ENCODE peak calls at places on chromosome 4, in four cellular contexts. D is HCT116, H is K562, I is HepG2. B is an unnamed sample.

GRCh38 chr4:10083331-10083769 is 33.2 kb downstream of the WDR1 start:
- DNase-seq in D (no peak), H (no peak), I (no peak), B (peak)

GRCh38 chr4:135917016-135917415 is 1615.3 kb downstream of the PCDH18 start:
- DNase-seq in D (no peak), H (no peak), I (no peak), B (no peak)

GRCh38 chr4:176792348-176793059 is at the start of gene VEGFC:
- DNase-seq in D (no peak), H (peak), I (peak), B (peak)

GRCh38 chr4:29276150-29276549 is 1444.0 kb upstream of the PCDH7 start:
- DNase-seq in D (no peak), H (no peak), I (no peak), B (no peak)

GRCh38 chr4:46515940-46516339 is 126.0 kb upstream of the GABRA2 start:
- DNase-seq in D (no peak), H (no peak), I (no peak), B (no peak)

GRCh38 chr4:78766026-78766425 is 10.1 kb upstream of the BMP2K start:
- DNase-seq in D (no peak), H (no peak), I (no peak), B (no peak)

GRCh38 chr4:67713531-67714247 is 12.7 kb upstream of the UBA6 start:
- DNase-seq in D (no peak), H (peak), I (no peak), B (no peak)

GRCh38 chr4:183607894-183608293 is 51.1 kb downstream of the RWDD4 start:
- DNase-seq in D (no peak), H (no peak), I (no peak), B (no peak)

GRCh38 chr4:35229021-35229420 is 1015.3 kb downstream of the ARAP2 start:
- DNase-seq in D (no peak), H (no peak), I (no peak), B (no peak)

GRCh38 chr4:4504783-4505182 is 37.1 kb downstream of the STX18 start:
- DNase-seq in D (no peak), H (no peak), I (no peak), B (no peak)

GRCh38 chr4:53541577-53542206 is 49.6 kb downstream of the LNX1 start:
- DNase-seq in D (no peak), H (no peak), I (no peak), B (peak)

GRCh38 chr4:20723019-20723418 is 22.8 kb downstream of the PACRGL start:
- DNase-seq in D (no peak), H (no peak), I (no peak), B (no peak)

GRCh38 chr4:14078311-14078710 is 450.8 kb upstream of the BOD1L1 start:
- DNase-seq in D (no peak), H (no peak), I (no peak), B (no peak)

GRCh38 chr4:94277539-94277938 is 65.1 kb downstream of the HPGDS start:
- DNase-seq in D (no peak), H (no peak), I (no peak), B (no peak)
- TF ChIP-seq ELF1 in D (no peak), H (no peak), I (no peak), B (no peak)

DNA sequence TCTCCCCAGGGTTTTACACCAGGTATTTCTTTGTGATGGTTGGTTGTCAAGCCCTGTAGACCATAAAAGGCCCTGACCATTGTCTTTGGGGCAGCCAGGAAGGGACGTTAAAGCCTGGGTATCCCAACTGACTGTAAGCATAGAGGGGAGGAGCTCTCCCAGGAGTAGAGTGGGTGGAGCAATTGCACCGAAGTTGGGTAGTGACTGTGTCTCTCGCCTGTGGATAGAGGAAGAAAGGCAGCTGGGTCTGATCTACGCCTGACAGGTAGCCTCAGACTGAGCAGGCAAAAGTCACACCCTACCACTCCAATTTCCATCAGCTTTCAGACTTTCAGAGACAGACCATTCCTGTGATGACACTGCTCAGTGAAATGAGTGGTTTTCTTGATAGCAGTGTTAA is 123.3 kb downstream of the KLHL8 start:
- DNase-seq in D (no peak), H (peak), I (no peak), B (no peak)
- TF ChIP-seq ELF1 in D (no peak), H (no peak), I (no peak), B (no peak)

GRCh38 chr4:166481739-166482138 is 608.7 kb downstream of the TLL1 start:
- DNase-seq in D (no peak), H (no peak), I (no peak), B (no peak)

GRCh38 chr4:166481014-166481507 is 608.0 kb downstream of the TLL1 start:
- DNase-seq in D (no peak), H (no peak), I (no peak), B (no peak)

GRCh38 chr4:166482755-166483154 is 609.7 kb downstream of the TLL1 start:
- DNase-seq in D (no peak), H (no peak), I (peak), B (no peak)
- TF ChIP-seq ELF1 in D (no peak), H (no peak), I (no peak), B (no peak)

GRCh38 chr4:81021526-81021944 is 9.0 kb upstream of the BMP3 start:
- DNase-seq in D (no peak), H (no peak), I (no peak), B (no peak)
- TF ChIP-seq ELF1 in D (no peak), H (no peak), I (no peak), B (no peak)

GRCh38 chr4:158170691-158171455 is 2.0 kb downstream of the GASK1B start:
- DNase-seq in D (no peak), H (peak), I (peak), B (no peak)

GRCh38 chr4:158168606-158169005 is 4.2 kb downstream of the GASK1B start:
- DNase-seq in D (no peak), H (no peak), I (peak), B (no peak)

GRCh38 chr4:158169516-158169915 is 3.3 kb downstream of the GASK1B start:
- DNase-seq in D (no peak), H (no peak), I (no peak), B (no peak)

GRCh38 chr4:158171456-158171790 is 1.4 kb downstream of the GASK1B start:
- DNase-seq in D (no peak), H (no peak), I (no peak), B (no peak)

GRCh38 chr4:158169931-158170690 is 2.7 kb downstream of the GASK1B start:
- DNase-seq in D (no peak), H (no peak), I (peak), B (no peak)
- TF ChIP-seq ELF1 in D (no peak), H (no peak), I (no peak), B (no peak)

GRCh38 chr4:112931001-112931400 is 118.5 kb upstream of the ANK2 start:
- DNase-seq in D (no peak), H (no peak), I (no peak), B (no peak)
- TF ChIP-seq ELF1 in D (no peak), H (no peak), I (no peak), B (no peak)

GRCh38 chr4:130110189-130110588 is 1014.2 kb downstream of the C4orf33 start:
- DNase-seq in D (no peak), H (no peak), I (no peak), B (no peak)

GRCh38 chr4:130110760-130111159 is 1014.8 kb downstream of the C4orf33 start:
- DNase-seq in D (no peak), H (no peak), I (no peak), B (no peak)
- TF ChIP-seq ELF1 in D (no peak), H (no peak), I (no peak), B (no peak)

GRCh38 chr4:40845136-40845910 is 95.6 kb downstream of the NSUN7 start:
- DNase-seq in D (no peak), H (no peak), I (no peak), B (no peak)
- TF ChIP-seq ELF1 in D (no peak), H (no peak), I (no peak), B (no peak)

GRCh38 chr4:185395255-185395955 is at the start of gene LRP2BP:
- DNase-seq in D (no peak), H (no peak), I (peak), B (no peak)
- TF ChIP-seq ELF1 in D (no peak), H (no peak), I (no peak), B (no peak)

GRCh38 chr4:139470295-139470694 is 16.4 kb downstream of the RAB33B start:
- DNase-seq in D (no peak), H (no peak), I (no peak), B (no peak)

GRCh38 chr4:139476363-139476762 is 22.4 kb downstream of the RAB33B start:
- DNase-seq in D (no peak), H (no peak), I (no peak), B (no peak)

GRCh38 chr4:139469869-139470268 is 15.9 kb downstream of the RAB33B start:
- DNase-seq in D (no peak), H (no peak), I (no peak), B (no peak)

GRCh38 chr4:139470997-139471665 is 17.2 kb downstream of the RAB33B start:
- DNase-seq in D (no peak), H (no peak), I (no peak), B (no peak)

GRCh38 chr4:139472761-139473335 is 18.9 kb downstream of the RAB33B start:
- DNase-seq in D (no peak), H (no peak), I (no peak), B (no peak)
- TF ChIP-seq ELF1 in D (no peak), H (no peak), I (no peak), B (no peak)

B was measured in SK-N-SH.